ENCODE peak calls at places on chromosome 19, in six cellular contexts. One of them, this sample, is unnamed. For H3K4me1, the result is how much of the 10 kb centered on the place peaks cover.

GRCh38 chr19:17296278-17296677 is 6.9 kb downstream of the ABHD8 start:
- DNase-seq in kidney: no peak
- DNase-seq in CD8-positive, alpha-beta memory T cell: no peak
- DNase-seq in breast epithelium: no peak
- DNase-seq in IMR-90: peak
- DNase-seq in body of pancreas: no peak
- DNase-seq in this sample: no peak

GRCh38 chr19:6453951-6454565 is 5.5 kb downstream of the SLC25A23 start:
- DNase-seq in kidney: no peak
- DNase-seq in CD8-positive, alpha-beta memory T cell: no peak
- DNase-seq in breast epithelium: no peak
- DNase-seq in IMR-90: no peak
- DNase-seq in body of pancreas: no peak
- DNase-seq in this sample: no peak

GRCh38 chr19:53583181-53583580 is 45.2 kb downstream of the ZNF331 start:
- DNase-seq in kidney: no peak
- DNase-seq in CD8-positive, alpha-beta memory T cell: no peak
- DNase-seq in breast epithelium: no peak
- DNase-seq in IMR-90: no peak
- DNase-seq in body of pancreas: no peak
- DNase-seq in this sample: no peak

GRCh38 chr19:37329686-37330085 is 41.2 kb upstream of the ZNF527 start:
- DNase-seq in kidney: no peak
- DNase-seq in CD8-positive, alpha-beta memory T cell: no peak
- DNase-seq in breast epithelium: no peak
- DNase-seq in IMR-90: no peak
- DNase-seq in body of pancreas: no peak
- DNase-seq in this sample: no peak

GRCh38 chr19:17737690-17738153 is 13.6 kb upstream of the FCHO1 start:
- DNase-seq in kidney: no peak
- DNase-seq in CD8-positive, alpha-beta memory T cell: no peak
- DNase-seq in breast epithelium: no peak
- DNase-seq in IMR-90: peak
- DNase-seq in body of pancreas: no peak
- DNase-seq in this sample: no peak

GRCh38 chr19:5314012-5314906 is 26.4 kb downstream of the PTPRS start:
- DNase-seq in kidney: no peak
- DNase-seq in CD8-positive, alpha-beta memory T cell: no peak
- DNase-seq in breast epithelium: no peak
- DNase-seq in IMR-90: peak
- DNase-seq in body of pancreas: no peak
- DNase-seq in this sample: no peak

GRCh38 chr19:32810452-32810851 is 59.1 kb downstream of the SLC7A9 start:
- DNase-seq in kidney: no peak
- DNase-seq in CD8-positive, alpha-beta memory T cell: no peak
- DNase-seq in breast epithelium: no peak
- DNase-seq in IMR-90: no peak
- DNase-seq in body of pancreas: no peak
- DNase-seq in this sample: no peak

GRCh38 chr19:29812080-29812880 is 489 bp downstream of the CCNE1 start:
- DNase-seq in kidney: peak
- DNase-seq in CD8-positive, alpha-beta memory T cell: peak
- DNase-seq in breast epithelium: no peak
- DNase-seq in IMR-90: no peak
- DNase-seq in body of pancreas: peak
- DNase-seq in this sample: no peak

GRCh38 chr19:32289566-32290210 is 55.7 kb upstream of the ZNF507 start:
- DNase-seq in kidney: no peak
- DNase-seq in CD8-positive, alpha-beta memory T cell: no peak
- DNase-seq in breast epithelium: no peak
- DNase-seq in IMR-90: no peak
- DNase-seq in body of pancreas: no peak
- DNase-seq in this sample: no peak

GRCh38 chr19:55133639-55134444 is 15.2 kb downstream of the TNNT1 start:
- DNase-seq in kidney: no peak
- DNase-seq in CD8-positive, alpha-beta memory T cell: no peak
- DNase-seq in breast epithelium: no peak
- DNase-seq in IMR-90: no peak
- DNase-seq in body of pancreas: no peak
- DNase-seq in this sample: no peak

GRCh38 chr19:49875177-49875576 is 2.0 kb downstream of the AKT1S1 start:
- DNase-seq in kidney: no peak
- DNase-seq in CD8-positive, alpha-beta memory T cell: no peak
- DNase-seq in breast epithelium: no peak
- DNase-seq in IMR-90: no peak
- DNase-seq in body of pancreas: no peak
- DNase-seq in this sample: no peak

GRCh38 chr19:51375504-51376221 is 3.2 kb upstream of the NKG7 start:
- DNase-seq in kidney: peak
- DNase-seq in CD8-positive, alpha-beta memory T cell: no peak
- DNase-seq in breast epithelium: no peak
- DNase-seq in IMR-90: no peak
- DNase-seq in body of pancreas: no peak
- DNase-seq in this sample: no peak

DNA sequence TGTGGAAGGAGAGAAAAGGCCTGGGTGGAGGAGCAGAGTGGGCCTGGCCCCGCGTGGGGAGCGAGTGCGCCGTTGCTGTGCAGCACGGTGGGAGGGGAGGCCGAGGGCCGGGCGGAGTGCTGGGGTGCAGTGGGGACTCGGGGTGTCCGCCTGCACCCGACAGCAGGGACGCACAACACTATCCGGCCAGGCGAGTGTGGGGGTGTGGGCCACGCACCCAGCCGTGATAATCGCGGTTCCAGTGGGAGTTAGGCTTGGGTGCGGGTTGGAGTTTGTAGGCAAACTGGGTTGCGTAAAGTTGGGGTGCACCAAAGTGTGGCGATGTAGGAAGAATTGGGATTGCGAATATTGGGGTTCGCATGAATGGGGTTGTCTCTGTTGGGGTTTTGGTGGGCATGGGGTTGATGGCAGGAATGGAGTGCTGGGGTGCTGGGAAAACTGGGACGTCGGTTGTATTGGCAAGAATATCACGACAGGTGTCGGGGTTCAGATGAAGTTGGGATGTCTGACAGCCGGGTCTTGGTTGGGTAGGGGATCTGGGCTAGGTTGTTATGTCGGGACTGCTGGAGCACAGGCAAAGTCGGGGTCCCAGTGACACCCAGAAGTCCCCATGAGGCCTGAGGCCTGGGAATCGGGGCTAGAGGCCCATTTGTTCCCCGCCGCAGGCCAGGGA is 604 bp upstream of the CIRBP start:
- DNase-seq in kidney: peak
- DNase-seq in CD8-positive, alpha-beta memory T cell: no peak
- DNase-seq in breast epithelium: no peak
- DNase-seq in IMR-90: no peak
- DNase-seq in body of pancreas: no peak
- DNase-seq in this sample: no peak
- H3K4me1 ChIP-seq in kidney: half or more
- H3K4me1 ChIP-seq in CD8-positive, alpha-beta memory T cell: half or more
- H3K4me1 ChIP-seq in breast epithelium: under half
- H3K4me1 ChIP-seq in IMR-90: under half
- H3K4me1 ChIP-seq in body of pancreas: half or more
- H3K4me1 ChIP-seq in this sample: under half

GRCh38 chr19:45098521-45099464 is 5.8 kb downstream of the PPP1R37 start:
- DNase-seq in kidney: no peak
- DNase-seq in CD8-positive, alpha-beta memory T cell: no peak
- DNase-seq in breast epithelium: no peak
- DNase-seq in IMR-90: peak
- DNase-seq in body of pancreas: peak
- DNase-seq in this sample: no peak
- H3K4me3 ChIP-seq in kidney: no peak
- H3K4me3 ChIP-seq in CD8-positive, alpha-beta memory T cell: no peak
- H3K4me3 ChIP-seq in breast epithelium: peak
- H3K4me3 ChIP-seq in IMR-90: no peak
- H3K4me3 ChIP-seq in body of pancreas: no peak
- H3K4me3 ChIP-seq in this sample: no peak

GRCh38 chr19:46974181-46974580 is 45.5 kb upstream of the NPAS1 start:
- DNase-seq in kidney: no peak
- DNase-seq in CD8-positive, alpha-beta memory T cell: no peak
- DNase-seq in breast epithelium: no peak
- DNase-seq in IMR-90: no peak
- DNase-seq in body of pancreas: no peak
- DNase-seq in this sample: no peak
- H3K27ac ChIP-seq in kidney: peak
- H3K27ac ChIP-seq in CD8-positive, alpha-beta memory T cell: no peak
- H3K27ac ChIP-seq in breast epithelium: peak
- H3K27ac ChIP-seq in IMR-90: no peak
- H3K27ac ChIP-seq in body of pancreas: no peak
- H3K27ac ChIP-seq in this sample: no peak

GRCh38 chr19:7620442-7621412 is 8.6 kb downstream of the XAB2 start:
- DNase-seq in kidney: no peak
- DNase-seq in CD8-positive, alpha-beta memory T cell: no peak
- DNase-seq in breast epithelium: no peak
- DNase-seq in IMR-90: no peak
- DNase-seq in body of pancreas: no peak
- DNase-seq in this sample: no peak
- H3K4me1 ChIP-seq in kidney: under half
- H3K4me1 ChIP-seq in CD8-positive, alpha-beta memory T cell: under half
- H3K4me1 ChIP-seq in breast epithelium: under half
- H3K4me1 ChIP-seq in IMR-90: under half
- H3K4me1 ChIP-seq in body of pancreas: under half
- H3K4me1 ChIP-seq in this sample: under half

GRCh38 chr19:12792853-12793289 is 1.6 kb downstream of the JUNB start:
- DNase-seq in kidney: no peak
- DNase-seq in CD8-positive, alpha-beta memory T cell: no peak
- DNase-seq in breast epithelium: no peak
- DNase-seq in IMR-90: no peak
- DNase-seq in body of pancreas: no peak
- DNase-seq in this sample: no peak
- H3K4me3 ChIP-seq in kidney: peak
- H3K4me3 ChIP-seq in CD8-positive, alpha-beta memory T cell: peak
- H3K4me3 ChIP-seq in breast epithelium: peak
- H3K4me3 ChIP-seq in IMR-90: peak
- H3K4me3 ChIP-seq in body of pancreas: peak
- H3K4me3 ChIP-seq in this sample: peak

DNA sequence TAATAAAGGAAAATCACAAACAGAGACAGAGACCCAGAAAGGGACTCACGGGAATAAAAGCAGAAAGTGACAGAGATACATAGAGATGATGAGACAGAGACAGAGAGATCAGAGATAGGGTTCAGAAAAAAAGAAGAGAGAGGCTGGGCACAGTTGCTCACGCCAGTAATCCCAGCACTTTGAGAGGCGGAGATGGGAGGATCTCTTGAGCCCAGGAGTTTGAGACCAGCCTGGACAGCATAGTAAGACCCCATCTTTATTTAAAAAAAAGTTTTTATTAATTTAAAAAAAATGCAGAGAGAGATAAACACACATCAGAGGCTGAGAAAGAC is 19.4 kb upstream of the FOSB start:
- DNase-seq in kidney: no peak
- DNase-seq in CD8-positive, alpha-beta memory T cell: no peak
- DNase-seq in breast epithelium: no peak
- DNase-seq in IMR-90: no peak
- DNase-seq in body of pancreas: no peak
- DNase-seq in this sample: no peak
- H3K27ac ChIP-seq in kidney: no peak
- H3K27ac ChIP-seq in CD8-positive, alpha-beta memory T cell: no peak
- H3K27ac ChIP-seq in breast epithelium: peak
- H3K27ac ChIP-seq in IMR-90: no peak
- H3K27ac ChIP-seq in body of pancreas: no peak
- H3K27ac ChIP-seq in this sample: no peak

DNA sequence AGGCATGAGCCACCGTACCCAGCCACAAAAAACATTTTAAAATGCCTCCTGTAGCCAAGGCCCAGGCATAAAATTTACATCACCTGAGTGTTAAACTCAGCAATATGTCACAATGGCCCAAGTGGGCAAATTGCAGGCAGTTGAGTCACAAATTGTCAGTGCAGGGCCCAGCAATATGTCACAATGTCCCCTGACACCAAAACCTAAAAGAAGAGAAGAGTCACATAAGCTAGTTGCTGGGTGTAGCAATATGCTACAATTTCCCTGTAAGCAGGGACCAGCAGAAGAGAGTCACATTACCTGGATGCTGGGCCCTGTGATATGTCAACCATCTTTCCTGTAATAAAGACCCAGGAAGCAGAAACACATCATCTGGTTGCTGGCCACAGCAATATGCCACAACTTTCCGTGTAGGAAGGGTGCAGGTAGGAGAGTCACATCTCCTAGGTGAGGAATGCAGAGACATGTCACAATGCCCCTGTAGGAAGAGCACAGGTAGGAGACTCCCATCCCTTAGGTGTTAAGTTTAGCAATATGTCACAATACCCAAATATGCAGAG is 136.0 kb upstream of the ZNF91 start:
- DNase-seq in kidney: no peak
- DNase-seq in CD8-positive, alpha-beta memory T cell: no peak
- DNase-seq in breast epithelium: no peak
- DNase-seq in IMR-90: no peak
- DNase-seq in body of pancreas: no peak
- DNase-seq in this sample: no peak
- H3K4me1 ChIP-seq in kidney: under half
- H3K4me1 ChIP-seq in CD8-positive, alpha-beta memory T cell: under half
- H3K4me1 ChIP-seq in breast epithelium: under half
- H3K4me1 ChIP-seq in IMR-90: under half
- H3K4me1 ChIP-seq in body of pancreas: under half
- H3K4me1 ChIP-seq in this sample: under half

This sample was measured in iPS DF 6.9.